ENCODE peak calls at places on chromosomes 3 and 15, in six cellular contexts. Q is breast epithelium, L is esophagus muscularis mucosa, A is neuronal stem cell, P is psoas muscle, J is left ventricle myocardium inferior. Y is an unnamed sample. For H3K27me3, the result is how much of the 10 kb centered on the place peaks cover.

GRCh38 chr15:83208357-83208661 is 686 bp upstream of the HDGFL3 start:
- DNase-seq in Q (no peak), L (no peak), A (no peak), P (no peak), J (no peak), Y (no peak)

GRCh38 chr3:189735913-189736312 is 104.7 kb downstream of the TP63 start:
- DNase-seq in Q (no peak), L (no peak), A (no peak), P (no peak), J (no peak), Y (no peak)

GRCh38 chr3:70108072-70108471 is 108.5 kb downstream of the SAMMSON start:
- DNase-seq in Q (no peak), L (no peak), A (peak), P (no peak), J (no peak), Y (peak)

GRCh38 chr15:43998607-43999006 is 171.8 kb downstream of the WDR76 start:
- DNase-seq in Q (no peak), L (peak), A (no peak), P (peak), J (peak), Y (no peak)

GRCh38 chr3:131804565-131805133 is 230.2 kb downstream of the CPNE4 start:
- DNase-seq in Q (no peak), L (peak), A (no peak), P (no peak), J (peak), Y (no peak)

GRCh38 chr3:115052906-115053305 is 94.2 kb downstream of the ZBTB20 start:
- DNase-seq in Q (no peak), L (no peak), A (no peak), P (no peak), J (no peak), Y (no peak)

GRCh38 chr15:57138260-57138895 is 219.9 kb downstream of the TCF12 start:
- DNase-seq in Q (no peak), L (no peak), A (peak), P (no peak), J (no peak), Y (no peak)

GRCh38 chr15:59364238-59364637 is 8.4 kb downstream of the MYO1E start:
- DNase-seq in Q (no peak), L (no peak), A (no peak), P (no peak), J (no peak), Y (no peak)

GRCh38 chr3:107954845-107955244 is 136.0 kb downstream of the CD47 start:
- DNase-seq in Q (no peak), L (no peak), A (no peak), P (no peak), J (no peak), Y (no peak)

GRCh38 chr3:79344876-79345871 is 422.6 kb downstream of the ROBO1 start:
- DNase-seq in Q (no peak), L (no peak), A (no peak), P (no peak), J (no peak), Y (no peak)

GRCh38 chr3:106004137-106004600 is 135.4 kb upstream of the CBLB start:
- DNase-seq in Q (no peak), L (no peak), A (no peak), P (no peak), J (no peak), Y (no peak)

GRCh38 chr3:79847928-79848327 is 80.1 kb upstream of the ROBO1 start:
- DNase-seq in Q (no peak), L (no peak), A (no peak), P (no peak), J (no peak), Y (no peak)

GRCh38 chr3:189372205-189372764 is 200.5 kb downstream of the TPRG1 start:
- DNase-seq in Q (no peak), L (no peak), A (no peak), P (no peak), J (no peak), Y (no peak)

GRCh38 chr3:150248865-150249360 is 159.2 kb upstream of the TSC22D2 start:
- DNase-seq in Q (no peak), L (no peak), A (no peak), P (no peak), J (no peak), Y (no peak)

GRCh38 chr15:51497806-51498205 is 124.8 kb downstream of the DMXL2 start:
- DNase-seq in Q (no peak), L (no peak), A (no peak), P (no peak), J (no peak), Y (no peak)

GRCh38 chr3:33385423-33385822 is 54.8 kb downstream of the UBP1 start:
- DNase-seq in Q (no peak), L (no peak), A (no peak), P (no peak), J (no peak), Y (no peak)

GRCh38 chr15:56016281-56016680 is 22.9 kb upstream of the NEDD4 start:
- DNase-seq in Q (no peak), L (no peak), A (no peak), P (no peak), J (no peak), Y (no peak)

GRCh38 chr15:80207887-80208286 is 44.1 kb downstream of the CTXND1 start:
- DNase-seq in Q (no peak), L (peak), A (no peak), P (no peak), J (no peak), Y (no peak)

GRCh38 chr15:64004582-64004981 is 41.7 kb downstream of the DAPK2 start:
- DNase-seq in Q (no peak), L (no peak), A (no peak), P (peak), J (no peak), Y (no peak)

GRCh38 chr15:70475439-70475781 is 287.9 kb downstream of the UACA start:
- DNase-seq in Q (no peak), L (no peak), A (no peak), P (no peak), J (no peak), Y (no peak)
- H3K4me3 ChIP-seq in Q (no peak), L (peak), A (no peak), P (peak), J (peak), Y (peak)

DNA sequence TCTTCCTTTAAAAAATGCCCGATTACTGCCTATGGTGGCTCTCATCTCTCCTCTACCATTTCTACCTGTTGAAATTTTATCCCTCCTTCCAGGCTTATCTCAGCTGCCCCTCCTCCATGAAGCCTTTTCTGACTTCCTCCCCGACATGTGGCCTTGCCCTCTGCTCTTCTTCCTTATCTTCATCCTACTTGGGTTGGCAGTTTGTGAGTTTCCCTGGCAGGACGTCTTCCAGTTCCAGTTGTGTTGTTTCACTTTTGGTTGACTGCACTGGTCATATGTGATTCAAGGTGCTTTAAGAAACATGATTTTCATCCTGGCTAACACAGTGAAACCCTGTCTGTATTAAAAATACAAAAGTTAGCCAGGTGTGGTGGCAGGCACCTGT is 4.4 kb downstream of the DLL4 start:
- DNase-seq in Q (no peak), L (no peak), A (no peak), P (no peak), J (no peak), Y (no peak)
- H3K27me3 ChIP-seq in Q (under half), L (under half), A (under half), P (under half), J (under half), Y (under half)

GRCh38 chr15:99122831-99123705 is 18.2 kb downstream of the SYNM start:
- DNase-seq in Q (no peak), L (no peak), A (no peak), P (no peak), J (no peak), Y (no peak)

GRCh38 chr15:99120050-99120777 is 15.3 kb downstream of the SYNM start:
- DNase-seq in Q (no peak), L (no peak), A (no peak), P (no peak), J (no peak), Y (peak)

GRCh38 chr15:99121207-99121606 is 16.3 kb downstream of the SYNM start:
- DNase-seq in Q (no peak), L (no peak), A (no peak), P (no peak), J (no peak), Y (peak)

GRCh38 chr15:99123706-99124451 is 19.0 kb downstream of the SYNM start:
- DNase-seq in Q (peak), L (no peak), A (peak), P (peak), J (peak), Y (peak)

GRCh38 chr15:99121691-99122410 is 17.0 kb downstream of the SYNM start:
- DNase-seq in Q (no peak), L (no peak), A (no peak), P (no peak), J (no peak), Y (no peak)
- H3K27ac ChIP-seq in Q (peak), L (peak), A (no peak), P (peak), J (peak), Y (no peak)

GRCh38 chr3:63349583-63350177 is 71.6 kb downstream of the SYNPR start:
- DNase-seq in Q (no peak), L (no peak), A (peak), P (no peak), J (no peak), Y (peak)

GRCh38 chr3:63343674-63344073 is 65.6 kb downstream of the SYNPR start:
- DNase-seq in Q (peak), L (no peak), A (no peak), P (peak), J (peak), Y (peak)

GRCh38 chr3:63344676-63345075 is 66.6 kb downstream of the SYNPR start:
- DNase-seq in Q (no peak), L (no peak), A (no peak), P (no peak), J (no peak), Y (no peak)
- H3K4me3 ChIP-seq in Q (no peak), L (no peak), A (no peak), P (no peak), J (no peak), Y (no peak)

GRCh38 chr3:28576590-28577220 is 228.1 kb upstream of the AZI2 start:
- DNase-seq in Q (no peak), L (no peak), A (peak), P (no peak), J (no peak), Y (no peak)

GRCh38 chr3:28575100-28575747 is 226.6 kb upstream of the AZI2 start:
- DNase-seq in Q (no peak), L (no peak), A (peak), P (peak), J (peak), Y (peak)

GRCh38 chr3:28575748-28576589 is 227.3 kb upstream of the AZI2 start:
- DNase-seq in Q (no peak), L (no peak), A (peak), P (peak), J (peak), Y (no peak)

GRCh38 chr3:28574036-28574435 is 225.4 kb upstream of the AZI2 start:
- DNase-seq in Q (no peak), L (no peak), A (no peak), P (no peak), J (no peak), Y (no peak)

DNA sequence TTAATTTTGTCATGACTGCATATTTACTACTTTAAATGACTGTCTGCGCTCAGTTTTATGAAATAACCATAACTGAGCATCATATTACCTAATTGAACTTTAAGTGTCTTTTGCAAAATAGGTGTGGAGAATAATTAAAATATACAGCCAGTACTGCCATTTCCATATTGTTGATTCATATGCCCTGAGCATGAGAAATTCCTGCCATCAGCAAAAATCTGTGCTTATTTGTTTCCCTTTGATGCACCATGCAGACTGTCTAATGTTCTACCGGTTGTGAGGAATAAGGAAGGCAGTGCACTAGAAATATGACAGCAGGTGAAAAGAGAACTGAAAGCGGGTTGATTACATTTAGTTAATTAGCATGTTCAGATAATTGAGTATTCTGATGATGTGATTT is 229.3 kb upstream of the AZI2 start:
- DNase-seq in Q (no peak), L (no peak), A (no peak), P (no peak), J (no peak), Y (no peak)
- H3K27me3 ChIP-seq in Q (under half), L (under half), A (under half), P (under half), J (under half), Y (under half)

GRCh38 chr3:11238880-11239279 is 33.3 kb upstream of the ATG7 start:
- DNase-seq in Q (no peak), L (no peak), A (no peak), P (no peak), J (no peak), Y (no peak)
- H3K27ac ChIP-seq in Q (no peak), L (no peak), A (no peak), P (no peak), J (no peak), Y (no peak)

GRCh38 chr15:38074029-38074428 is 139.6 kb downstream of the TMCO5A start:
- DNase-seq in Q (no peak), L (no peak), A (no peak), P (no peak), J (no peak), Y (no peak)
- H3K4me3 ChIP-seq in Q (no peak), L (peak), A (no peak), P (no peak), J (peak), Y (peak)

GRCh38 chr3:35383216-35383615 is 256.1 kb upstream of the ARPP21 start:
- DNase-seq in Q (no peak), L (no peak), A (no peak), P (no peak), J (no peak), Y (no peak)

GRCh38 chr3:35383719-35384555 is 255.4 kb upstream of the ARPP21 start:
- DNase-seq in Q (no peak), L (no peak), A (no peak), P (no peak), J (no peak), Y (no peak)

GRCh38 chr3:35389907-35390306 is 249.4 kb upstream of the ARPP21 start:
- DNase-seq in Q (no peak), L (no peak), A (no peak), P (no peak), J (no peak), Y (no peak)

GRCh38 chr3:35385271-35385670 is 254.1 kb upstream of the ARPP21 start:
- DNase-seq in Q (no peak), L (no peak), A (no peak), P (no peak), J (no peak), Y (no peak)
- H3K27me3 ChIP-seq in Q (under half), L (under half), A (under half), P (under half), J (under half), Y (under half)

GRCh38 chr3:45166283-45166879 is 20.2 kb upstream of the CDCP1 start:
- DNase-seq in Q (no peak), L (no peak), A (no peak), P (no peak), J (no peak), Y (no peak)
- H3K27ac ChIP-seq in Q (no peak), L (no peak), A (no peak), P (no peak), J (no peak), Y (no peak)